ENCODE peak calls at places on chromosome 19, in seven cellular contexts. One of them, this sample, is unnamed. For H3K4me1, the result is how much of the 10 kb centered on the place peaks cover.

GRCh38 chr19:41023193-41023592 is 32.1 kb downstream of the CYP2B6 start:
- DNase-seq in A673: no peak
- DNase-seq in A549: no peak
- DNase-seq in heart left ventricle: no peak
- DNase-seq in transverse colon: no peak
- DNase-seq in HAP-1: no peak
- DNase-seq in Panc1: no peak
- DNase-seq in this sample: no peak

GRCh38 chr19:53892981-53893325 is 11.0 kb downstream of the PRKCG start:
- DNase-seq in heart left ventricle: no peak
- DNase-seq in A549: peak
- DNase-seq in HAP-1: peak
- DNase-seq in Panc1: no peak
- DNase-seq in A673: peak
- DNase-seq in transverse colon: no peak
- DNase-seq in this sample: no peak

GRCh38 chr19:50461066-50461875 is 15.0 kb upstream of the EMC10 start:
- DNase-seq in A673: peak
- DNase-seq in Panc1: peak
- DNase-seq in heart left ventricle: no peak
- DNase-seq in A549: peak
- DNase-seq in HAP-1: peak
- DNase-seq in transverse colon: peak
- DNase-seq in this sample: peak

GRCh38 chr19:11480927-11481776 is at the start of gene ELAVL3:
- DNase-seq in heart left ventricle: no peak
- DNase-seq in transverse colon: no peak
- DNase-seq in A673: peak
- DNase-seq in A549: no peak
- DNase-seq in Panc1: no peak
- DNase-seq in HAP-1: no peak
- DNase-seq in this sample: no peak

GRCh38 chr19:37313335-37313627 is 57.6 kb upstream of the ZNF527 start:
- DNase-seq in A673: no peak
- DNase-seq in HAP-1: no peak
- DNase-seq in Panc1: no peak
- DNase-seq in A549: no peak
- DNase-seq in transverse colon: no peak
- DNase-seq in heart left ventricle: no peak
- DNase-seq in this sample: no peak

GRCh38 chr19:51640371-51640770 is 6.3 kb downstream of the SIGLEC14 start:
- DNase-seq in A549: no peak
- DNase-seq in transverse colon: no peak
- DNase-seq in HAP-1: no peak
- DNase-seq in A673: no peak
- DNase-seq in Panc1: no peak
- DNase-seq in heart left ventricle: no peak
- DNase-seq in this sample: no peak

GRCh38 chr19:43624933-43625332 is 5.5 kb upstream of the ZNF428 start:
- DNase-seq in Panc1: no peak
- DNase-seq in HAP-1: peak
- DNase-seq in transverse colon: peak
- DNase-seq in A673: no peak
- DNase-seq in A549: peak
- DNase-seq in heart left ventricle: no peak
- DNase-seq in this sample: peak

GRCh38 chr19:38683393-38684077 is 36.1 kb downstream of the ACTN4 start:
- DNase-seq in heart left ventricle: peak
- DNase-seq in transverse colon: peak
- DNase-seq in HAP-1: peak
- DNase-seq in A549: peak
- DNase-seq in A673: peak
- DNase-seq in Panc1: peak
- DNase-seq in this sample: peak

GRCh38 chr19:52646571-52647222 is 8.5 kb upstream of the ZNF83 start:
- DNase-seq in heart left ventricle: no peak
- DNase-seq in HAP-1: no peak
- DNase-seq in A673: no peak
- DNase-seq in Panc1: no peak
- DNase-seq in transverse colon: no peak
- DNase-seq in A549: peak
- DNase-seq in this sample: no peak

GRCh38 chr19:7326105-7326877 is 22.4 kb upstream of the ARHGEF18 start:
- DNase-seq in A673: peak
- DNase-seq in heart left ventricle: no peak
- DNase-seq in transverse colon: peak
- DNase-seq in A549: peak
- DNase-seq in HAP-1: peak
- DNase-seq in Panc1: peak
- DNase-seq in this sample: peak

GRCh38 chr19:4694211-4694987 is 24.3 kb upstream of the MYDGF start:
- DNase-seq in heart left ventricle: peak
- DNase-seq in transverse colon: peak
- DNase-seq in A673: peak
- DNase-seq in A549: peak
- DNase-seq in Panc1: peak
- DNase-seq in HAP-1: no peak
- DNase-seq in this sample: no peak

GRCh38 chr19:29326351-29326750 is 113.4 kb upstream of the UQCRFS1 start:
- DNase-seq in A673: no peak
- DNase-seq in transverse colon: no peak
- DNase-seq in heart left ventricle: no peak
- DNase-seq in HAP-1: no peak
- DNase-seq in A549: no peak
- DNase-seq in Panc1: no peak
- DNase-seq in this sample: no peak

GRCh38 chr19:46746281-46746965 is at the start of gene STRN4:
- DNase-seq in HAP-1: peak
- DNase-seq in A549: no peak
- DNase-seq in A673: peak
- DNase-seq in heart left ventricle: no peak
- DNase-seq in Panc1: no peak
- DNase-seq in transverse colon: peak
- DNase-seq in this sample: no peak

GRCh38 chr19:46745030-46745429 is 827 bp upstream of the FKRP start:
- DNase-seq in A549: no peak
- DNase-seq in HAP-1: no peak
- DNase-seq in transverse colon: no peak
- DNase-seq in heart left ventricle: no peak
- DNase-seq in A673: no peak
- DNase-seq in Panc1: no peak
- DNase-seq in this sample: no peak

GRCh38 chr19:46745521-46746280 is at the start of gene FKRP:
- DNase-seq in HAP-1: peak
- DNase-seq in Panc1: no peak
- DNase-seq in A673: peak
- DNase-seq in A549: no peak
- DNase-seq in heart left ventricle: peak
- DNase-seq in transverse colon: no peak
- DNase-seq in this sample: no peak

GRCh38 chr19:46741447-46741846 is 4.4 kb upstream of the FKRP start:
- DNase-seq in heart left ventricle: no peak
- DNase-seq in HAP-1: no peak
- DNase-seq in A549: no peak
- DNase-seq in transverse colon: no peak
- DNase-seq in Panc1: no peak
- DNase-seq in A673: no peak
- DNase-seq in this sample: no peak

DNA sequence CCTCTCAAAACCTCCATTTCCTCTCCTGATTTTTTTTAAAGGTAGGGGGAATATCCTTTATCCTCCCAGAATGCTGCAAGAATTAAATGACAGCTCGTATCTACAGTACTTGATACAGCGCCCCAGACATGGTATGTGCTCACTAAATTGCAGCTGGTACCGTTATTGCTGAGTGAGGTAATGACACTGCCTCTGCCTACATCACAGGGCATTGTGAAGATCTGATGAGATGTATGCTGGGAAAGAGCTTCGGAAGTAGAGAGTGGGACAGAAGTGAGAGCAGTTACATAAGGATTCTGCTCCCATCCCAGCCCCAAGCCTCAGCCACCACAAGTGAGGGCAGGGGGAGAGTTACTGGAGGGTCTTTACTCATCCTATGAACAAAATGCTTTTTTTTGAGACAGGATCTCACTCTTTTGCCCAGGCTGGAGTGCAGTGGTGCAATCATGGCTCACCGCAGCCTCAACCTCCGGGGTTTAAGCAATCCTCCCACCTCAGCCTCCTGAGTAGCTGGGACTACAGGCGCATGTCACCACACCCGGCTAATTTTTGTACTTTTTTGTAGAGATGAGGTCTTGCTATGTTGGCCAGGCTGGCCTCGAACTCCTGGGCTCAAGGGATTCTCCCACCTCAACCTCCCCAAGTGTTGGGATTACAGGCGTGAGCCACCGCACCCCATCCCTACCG is 1.7 kb upstream of the FKRP start:
- DNase-seq in heart left ventricle: no peak
- DNase-seq in A549: no peak
- DNase-seq in transverse colon: no peak
- DNase-seq in HAP-1: no peak
- DNase-seq in A673: no peak
- DNase-seq in Panc1: no peak
- DNase-seq in this sample: no peak
- H3K4me1 ChIP-seq in heart left ventricle: half or more
- H3K4me1 ChIP-seq in A549: under half
- H3K4me1 ChIP-seq in transverse colon: under half
- H3K4me1 ChIP-seq in HAP-1: under half
- H3K4me1 ChIP-seq in A673: under half
- H3K4me1 ChIP-seq in Panc1: under half
- H3K4me1 ChIP-seq in this sample: under half

GRCh38 chr19:45771331-45771933 is 2.4 kb upstream of the SIX5 start:
- DNase-seq in transverse colon: no peak
- DNase-seq in heart left ventricle: no peak
- DNase-seq in HAP-1: no peak
- DNase-seq in Panc1: no peak
- DNase-seq in A549: no peak
- DNase-seq in A673: no peak
- DNase-seq in this sample: peak
- H3K4me3 ChIP-seq in transverse colon: peak
- H3K4me3 ChIP-seq in heart left ventricle: peak
- H3K4me3 ChIP-seq in HAP-1: no peak
- H3K4me3 ChIP-seq in Panc1: peak
- H3K4me3 ChIP-seq in A549: no peak
- H3K4me3 ChIP-seq in A673: peak
- H3K4me3 ChIP-seq in this sample: no peak

GRCh38 chr19:18427752-18428131 is 8.5 kb downstream of the SSBP4 start:
- DNase-seq in heart left ventricle: no peak
- DNase-seq in HAP-1: no peak
- DNase-seq in A549: no peak
- DNase-seq in Panc1: no peak
- DNase-seq in transverse colon: no peak
- DNase-seq in A673: no peak
- DNase-seq in this sample: no peak

GRCh38 chr19:18428837-18429674 is 8.9 kb downstream of the ISYNA1 start:
- DNase-seq in heart left ventricle: peak
- DNase-seq in A549: peak
- DNase-seq in A673: peak
- DNase-seq in Panc1: no peak
- DNase-seq in HAP-1: peak
- DNase-seq in transverse colon: peak
- DNase-seq in this sample: peak

GRCh38 chr19:18429717-18430416 is 8.1 kb downstream of the ISYNA1 start:
- DNase-seq in HAP-1: no peak
- DNase-seq in Panc1: no peak
- DNase-seq in transverse colon: no peak
- DNase-seq in heart left ventricle: no peak
- DNase-seq in A673: no peak
- DNase-seq in A549: no peak
- DNase-seq in this sample: no peak

GRCh38 chr19:18427080-18427751 is 8.0 kb downstream of the SSBP4 start:
- DNase-seq in Panc1: no peak
- DNase-seq in heart left ventricle: no peak
- DNase-seq in transverse colon: no peak
- DNase-seq in HAP-1: no peak
- DNase-seq in A673: no peak
- DNase-seq in A549: no peak
- DNase-seq in this sample: no peak

DNA sequence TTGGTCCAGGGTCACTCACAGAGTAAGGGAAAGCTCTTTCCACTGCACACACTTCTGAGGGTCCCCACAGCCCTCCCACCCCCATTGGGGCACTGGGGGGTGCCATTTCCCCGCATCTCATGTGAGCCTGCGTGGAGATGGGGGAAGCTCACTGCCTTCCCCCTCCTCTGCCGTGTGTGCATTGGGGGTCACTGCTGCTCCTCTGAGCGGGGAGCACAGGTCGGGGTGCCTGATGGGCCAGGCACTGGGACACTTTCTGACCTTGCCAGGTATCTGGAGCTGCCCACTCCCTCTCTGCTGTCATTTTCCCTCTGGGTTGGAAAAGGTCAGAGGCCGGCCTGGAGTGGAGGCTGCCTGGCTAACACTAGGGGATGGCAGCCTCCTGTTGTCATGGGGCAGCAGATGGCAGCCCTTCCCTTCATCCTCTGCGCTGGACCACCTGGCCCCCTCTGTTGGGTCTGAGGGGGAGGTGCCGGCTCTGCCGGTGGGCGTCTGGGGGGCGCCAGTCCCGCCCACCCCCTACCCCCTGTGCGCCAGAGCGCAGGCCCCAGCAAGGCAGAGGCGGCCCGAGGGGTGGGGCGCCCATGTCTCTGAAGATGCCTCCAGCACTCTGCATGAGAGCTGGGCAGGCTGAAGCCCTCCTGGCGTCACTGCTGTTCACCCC is 9.1 kb downstream of the SSBP4 start:
- DNase-seq in Panc1: no peak
- DNase-seq in transverse colon: no peak
- DNase-seq in A549: no peak
- DNase-seq in heart left ventricle: no peak
- DNase-seq in HAP-1: no peak
- DNase-seq in A673: no peak
- DNase-seq in this sample: no peak
- H3K4me1 ChIP-seq in Panc1: half or more
- H3K4me1 ChIP-seq in transverse colon: under half
- H3K4me1 ChIP-seq in A549: under half
- H3K4me1 ChIP-seq in heart left ventricle: half or more
- H3K4me1 ChIP-seq in HAP-1: under half
- H3K4me1 ChIP-seq in A673: half or more
- H3K4me1 ChIP-seq in this sample: under half

GRCh38 chr19:34253711-34254551 is 423 bp upstream of the GARRE1 start:
- DNase-seq in Panc1: no peak
- DNase-seq in A673: no peak
- DNase-seq in transverse colon: peak
- DNase-seq in A549: no peak
- DNase-seq in heart left ventricle: peak
- DNase-seq in HAP-1: no peak
- DNase-seq in this sample: peak

GRCh38 chr19:34256835-34257558 is 2.6 kb downstream of the GARRE1 start:
- DNase-seq in A549: no peak
- DNase-seq in heart left ventricle: no peak
- DNase-seq in transverse colon: no peak
- DNase-seq in HAP-1: no peak
- DNase-seq in Panc1: no peak
- DNase-seq in A673: no peak
- DNase-seq in this sample: no peak

GRCh38 chr19:34254552-34255432 is at the start of gene GARRE1:
- DNase-seq in heart left ventricle: peak
- DNase-seq in A549: peak
- DNase-seq in A673: peak
- DNase-seq in HAP-1: peak
- DNase-seq in transverse colon: peak
- DNase-seq in Panc1: no peak
- DNase-seq in this sample: peak

GRCh38 chr19:34257559-34257924 is 3.2 kb downstream of the GARRE1 start:
- DNase-seq in heart left ventricle: no peak
- DNase-seq in transverse colon: no peak
- DNase-seq in HAP-1: no peak
- DNase-seq in A673: no peak
- DNase-seq in A549: no peak
- DNase-seq in Panc1: no peak
- DNase-seq in this sample: no peak

GRCh38 chr19:34255546-34255945 is 1.2 kb downstream of the GARRE1 start:
- DNase-seq in A673: no peak
- DNase-seq in transverse colon: no peak
- DNase-seq in heart left ventricle: no peak
- DNase-seq in A549: no peak
- DNase-seq in Panc1: no peak
- DNase-seq in HAP-1: no peak
- DNase-seq in this sample: no peak
- H3K4me3 ChIP-seq in A673: peak
- H3K4me3 ChIP-seq in transverse colon: peak
- H3K4me3 ChIP-seq in heart left ventricle: peak
- H3K4me3 ChIP-seq in A549: peak
- H3K4me3 ChIP-seq in Panc1: peak
- H3K4me3 ChIP-seq in HAP-1: peak
- H3K4me3 ChIP-seq in this sample: peak

This sample was measured in colonic mucosa.